ENCODE peak calls at places on chromosomes 5 and 9, in six cellular contexts. L, B, V, P, D and Y are unnamed samples.

GRCh38 chr5:104355350-104355749 is 792.8 kb upstream of the NUDT12 start:
- DNase-seq in L (no peak), B (no peak), V (no peak), P (no peak), D (no peak), Y (no peak)

GRCh38 chr9:129270903-129271431 is 92.9 kb upstream of the IER5L start:
- DNase-seq in L (no peak), B (peak), V (peak), P (no peak), D (peak), Y (peak)

GRCh38 chr5:151805414-151806225 is 33.9 kb downstream of the G3BP1 start:
- DNase-seq in L (no peak), B (peak), V (peak), P (no peak), D (peak), Y (no peak)

GRCh38 chr9:2119490-2120046 is 104.4 kb downstream of the SMARCA2 start:
- DNase-seq in L (no peak), B (no peak), V (no peak), P (no peak), D (no peak), Y (no peak)

GRCh38 chr5:72065751-72066255 is 41.5 kb upstream of the MAP1B start:
- DNase-seq in L (no peak), B (peak), V (peak), P (no peak), D (no peak), Y (no peak)

GRCh38 chr5:2687746-2688145 is 63.7 kb downstream of the IRX2 start:
- DNase-seq in L (no peak), B (no peak), V (no peak), P (no peak), D (no peak), Y (no peak)

GRCh38 chr9:112890106-112891081 is at the start of gene SLC46A2:
- DNase-seq in L (peak), B (no peak), V (no peak), P (no peak), D (no peak), Y (peak)

GRCh38 chr5:181207214-181207959 is 2.4 kb upstream of the TRIM7 start:
- DNase-seq in L (peak), B (peak), V (peak), P (peak), D (peak), Y (peak)

GRCh38 chr9:121620777-121621437 is 30.5 kb upstream of the DAB2IP start:
- DNase-seq in L (no peak), B (no peak), V (peak), P (no peak), D (no peak), Y (no peak)

GRCh38 chr5:88058625-88059024 is 210.0 kb downstream of the TMEM161B start:
- DNase-seq in L (no peak), B (no peak), V (no peak), P (no peak), D (no peak), Y (peak)

GRCh38 chr9:111163738-111164399 is 125.6 kb upstream of the LPAR1 start:
- DNase-seq in L (no peak), B (peak), V (no peak), P (no peak), D (peak), Y (no peak)

GRCh38 chr9:97853056-97853843 is at the start of gene FOXE1:
- DNase-seq in L (no peak), B (no peak), V (no peak), P (no peak), D (no peak), Y (peak)

GRCh38 chr5:135828793-135829150 is 5.7 kb upstream of the SLC25A48 start:
- DNase-seq in L (no peak), B (no peak), V (no peak), P (no peak), D (no peak), Y (no peak)

GRCh38 chr5:178069909-178070308 is 43.4 kb upstream of the N4BP3 start:
- DNase-seq in L (no peak), B (no peak), V (peak), P (no peak), D (peak), Y (peak)

GRCh38 chr5:74539986-74540385 is 100.5 kb downstream of the ENC1 start:
- DNase-seq in L (peak), B (no peak), V (peak), P (no peak), D (no peak), Y (no peak)

GRCh38 chr5:116442095-116442534 is 132.5 kb downstream of the SEMA6A start:
- DNase-seq in L (peak), B (peak), V (peak), P (no peak), D (peak), Y (peak)

GRCh38 chr5:172293054-172293744 is 9.6 kb upstream of the UBTD2 start:
- DNase-seq in L (peak), B (peak), V (peak), P (no peak), D (peak), Y (peak)

GRCh38 chr9:110847661-110848060 is 179.1 kb downstream of the MUSK start:
- DNase-seq in L (no peak), B (no peak), V (peak), P (no peak), D (peak), Y (no peak)

GRCh38 chr5:136814621-136815378 is 449.5 kb upstream of the TRPC7 start:
- DNase-seq in L (no peak), B (peak), V (no peak), P (no peak), D (peak), Y (peak)

GRCh38 chr5:112186401-112186990 is 232.6 kb downstream of the EPB41L4A start:
- DNase-seq in L (no peak), B (peak), V (peak), P (peak), D (peak), Y (peak)

GRCh38 chr5:58940446-58940845 is 357.6 kb downstream of the RAB3C start:
- DNase-seq in L (no peak), B (no peak), V (peak), P (peak), D (peak), Y (no peak)

GRCh38 chr5:126591549-126591948 is 3.5 kb downstream of the ALDH7A1 start:
- DNase-seq in L (no peak), B (no peak), V (no peak), P (no peak), D (no peak), Y (no peak)

GRCh38 chr5:66171349-66172344 is 27.5 kb downstream of the SREK1 start:
- DNase-seq in L (no peak), B (peak), V (peak), P (no peak), D (peak), Y (peak)

GRCh38 chr5:72562717-72563116 is 55.5 kb upstream of the ZNF366 start:
- DNase-seq in L (no peak), B (no peak), V (no peak), P (no peak), D (no peak), Y (no peak)

GRCh38 chr5:38843665-38844064 is 2.1 kb upstream of the OSMR start:
- DNase-seq in L (no peak), B (no peak), V (no peak), P (no peak), D (no peak), Y (no peak)

GRCh38 chr5:7244208-7244607 is 151.7 kb upstream of the ADCY2 start:
- DNase-seq in L (no peak), B (no peak), V (no peak), P (no peak), D (no peak), Y (no peak)

GRCh38 chr5:149324639-149325038 is 20.7 kb upstream of the GRPEL2 start:
- DNase-seq in L (no peak), B (no peak), V (no peak), P (no peak), D (no peak), Y (no peak)

GRCh38 chr5:171790408-171790807 is 4.8 kb downstream of the SMIM23 start:
- DNase-seq in L (no peak), B (no peak), V (no peak), P (no peak), D (no peak), Y (no peak)

GRCh38 chr5:99441235-99441634 is 512.4 kb upstream of the CHD1 start:
- DNase-seq in L (no peak), B (no peak), V (no peak), P (no peak), D (no peak), Y (peak)

GRCh38 chr5:99449786-99450185 is 521.0 kb upstream of the CHD1 start:
- DNase-seq in L (no peak), B (no peak), V (peak), P (no peak), D (no peak), Y (peak)

DNA sequence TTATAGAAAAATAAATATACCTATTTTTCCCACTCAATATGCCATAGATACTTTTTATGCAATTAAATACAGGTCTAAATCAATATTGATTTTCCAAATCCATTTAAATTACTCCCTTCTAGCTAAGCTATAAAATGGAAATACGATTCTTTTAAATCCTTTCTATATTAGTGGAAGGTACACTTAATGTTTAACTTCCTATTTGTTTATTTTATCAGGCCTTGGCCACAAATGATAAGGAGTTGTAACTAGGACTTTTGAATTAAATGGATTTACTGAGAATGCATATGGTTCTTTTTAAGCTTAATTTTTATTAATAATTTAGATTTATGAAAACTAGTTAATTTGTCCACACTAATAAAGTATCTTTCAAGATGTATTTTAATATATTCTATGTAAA is 517.0 kb upstream of the CHD1 start:
- DNase-seq in L (no peak), B (no peak), V (no peak), P (no peak), D (no peak), Y (no peak)
- TF ChIP-seq CTCF in L (no peak), B (no peak), V (no peak), P (no peak), D (no peak), Y (no peak)

DNA sequence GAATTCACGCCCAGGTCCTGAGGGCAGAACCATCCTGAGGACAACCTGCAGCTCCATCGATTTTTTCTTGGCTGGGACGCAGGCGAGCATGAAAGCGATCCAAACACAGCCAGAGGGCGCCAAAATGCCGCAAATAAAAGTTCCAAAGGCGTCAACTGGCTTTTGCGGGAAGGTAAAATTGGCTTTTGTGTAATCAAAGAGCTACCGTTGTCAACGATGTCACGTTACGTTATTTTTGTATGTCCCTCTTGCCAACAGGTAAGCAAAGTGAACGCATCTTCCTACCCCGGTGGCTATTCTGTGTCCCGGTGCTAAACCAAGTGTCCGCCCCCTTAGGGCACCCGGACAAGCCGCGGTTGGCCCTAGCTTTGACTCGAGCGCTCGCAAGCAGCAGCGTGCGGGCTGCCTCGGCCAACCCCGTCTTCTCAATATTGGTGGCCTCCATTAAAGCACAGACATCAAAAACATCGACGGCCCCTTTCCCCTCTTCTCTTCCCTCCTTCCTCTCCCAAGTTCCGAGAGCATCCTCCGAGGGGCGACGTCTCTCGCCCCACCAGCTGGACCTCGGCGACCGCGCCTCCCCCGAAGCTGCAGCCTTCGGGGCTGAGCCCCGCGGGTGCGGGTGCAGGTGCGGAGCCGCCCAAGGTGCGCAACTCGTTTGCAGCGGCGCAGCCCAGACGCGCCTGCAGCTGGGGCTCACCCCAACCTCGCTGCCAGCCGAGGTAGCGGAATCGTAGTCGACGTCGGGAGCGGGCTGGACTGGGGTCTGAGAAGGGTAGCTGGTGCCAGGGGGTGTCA is 1.1 kb upstream of the BASP1 start:
- DNase-seq in L (peak), B (peak), V (peak), P (no peak), D (peak), Y (peak)
- H3K4me3 ChIP-seq in L (peak), B (peak), V (peak), P (peak), D (peak), Y (peak)

GRCh38 chr9:70385423-70385822 is 29.0 kb downstream of the KLF9 start:
- DNase-seq in L (no peak), B (no peak), V (no peak), P (no peak), D (no peak), Y (no peak)
- TF ChIP-seq CTCF in L (no peak), B (no peak), V (no peak), P (no peak), D (no peak), Y (no peak)

GRCh38 chr5:128966846-128967245 is 1.6 kb downstream of the SLC27A6 start:
- DNase-seq in L (no peak), B (no peak), V (no peak), P (no peak), D (no peak), Y (no peak)

GRCh38 chr5:128962211-128962610 is 3.1 kb upstream of the SLC27A6 start:
- DNase-seq in L (no peak), B (no peak), V (no peak), P (no peak), D (no peak), Y (no peak)

GRCh38 chr5:128966375-128966774 is 1.1 kb downstream of the SLC27A6 start:
- DNase-seq in L (no peak), B (no peak), V (no peak), P (no peak), D (no peak), Y (no peak)

GRCh38 chr5:128965638-128966302 is 482 bp downstream of the SLC27A6 start:
- DNase-seq in L (no peak), B (no peak), V (no peak), P (no peak), D (no peak), Y (no peak)

DNA sequence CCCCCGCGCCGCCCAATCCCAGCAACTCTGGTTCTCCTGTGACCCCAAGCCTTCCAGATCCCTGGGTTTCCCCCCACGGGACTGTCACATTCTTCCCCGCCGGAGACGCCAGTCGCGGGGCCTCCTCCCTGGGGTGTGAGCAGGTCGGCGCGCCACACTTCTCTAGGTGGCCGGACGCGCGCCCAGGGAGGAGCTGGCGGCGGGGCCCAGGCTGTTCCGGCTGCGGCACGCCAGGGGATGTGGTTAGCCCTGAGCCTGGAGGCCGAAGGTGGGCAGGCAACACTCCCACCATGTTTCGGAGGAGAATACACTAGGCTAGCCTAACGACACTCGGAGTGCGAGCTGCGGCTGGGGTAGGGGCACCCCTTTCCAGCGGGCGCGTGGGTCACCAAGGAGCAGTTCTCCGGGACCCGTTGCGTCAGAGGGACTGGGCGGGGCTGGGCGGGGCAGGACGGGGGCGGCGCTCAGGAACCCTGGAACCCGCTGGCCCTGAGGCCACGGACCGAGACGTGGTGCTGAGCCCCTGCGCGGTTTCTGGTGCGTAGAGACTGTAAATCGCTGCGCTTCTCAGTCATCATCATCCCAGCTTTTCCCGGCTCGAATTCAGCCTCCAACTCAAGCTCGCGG is at the start of gene SLC27A6:
- DNase-seq in L (no peak), B (no peak), V (peak), P (no peak), D (peak), Y (peak)
- H3K4me3 ChIP-seq in L (peak), B (peak), V (no peak), P (no peak), D (peak), Y (peak)

GRCh38 chr9:83523684-83524083 is 14.5 kb downstream of the FRMD3 start:
- DNase-seq in L (no peak), B (no peak), V (no peak), P (no peak), D (no peak), Y (no peak)
- TF ChIP-seq CTCF in L (no peak), B (no peak), V (no peak), P (no peak), D (no peak), Y (no peak)